ENCODE peak calls at places on chromosomes 1 and 21, in six cellular contexts. A is coronary artery; G is AG04450; F is stimulated activated CD8-positive, alpha-beta memory T cell treated with anti-CD3 and anti-CD28 coated beads, Interleukin-7, amount 100 ng/mL, for 1 hour; O is A549; U is WERI-Rb-1. M is an unnamed sample.

GRCh38 chr1:240192851-240193250 is 101.2 kb downstream of the FMN2 start:
- DNase-seq in A (no peak), O (no peak), U (no peak), F (no peak), G (no peak), M (no peak)

GRCh38 chr1:35717911-35718476 is 690 bp downstream of the C1orf216 start:
- DNase-seq in A (no peak), F (no peak), U (no peak), O (peak), G (no peak), M (no peak)

GRCh38 chr21:45259206-45259795 is 28.4 kb downstream of the POFUT2 start:
- DNase-seq in F (no peak), G (no peak), A (peak), O (no peak), U (no peak), M (no peak)

GRCh38 chr1:88684482-88685238 is 587 bp downstream of the PKN2 start:
- DNase-seq in O (peak), U (peak), G (no peak), F (peak), A (peak), M (no peak)

GRCh38 chr1:29962831-29963247 is 726.5 kb downstream of the PTPRU start:
- DNase-seq in O (peak), F (no peak), A (peak), U (peak), G (no peak), M (no peak)

GRCh38 chr1:230104395-230105244 is 37.6 kb downstream of the GALNT2 start:
- DNase-seq in A (peak), U (no peak), O (peak), F (no peak), G (peak), M (peak)

GRCh38 chr1:190178827-190179226 is 298.8 kb downstream of the BRINP3 start:
- DNase-seq in F (no peak), O (no peak), G (no peak), U (no peak), A (no peak), M (no peak)

GRCh38 chr21:32320059-32320458 is 21.4 kb downstream of the MRAP start:
- DNase-seq in A (peak), O (no peak), F (no peak), G (no peak), U (no peak), M (no peak)

GRCh38 chr1:208565761-208566440 is 321.7 kb upstream of the PLXNA2 start:
- DNase-seq in F (no peak), O (no peak), A (no peak), U (no peak), G (no peak), M (no peak)

GRCh38 chr1:44594871-44595735 is 79.2 kb downstream of the TMEM53 start:
- DNase-seq in A (no peak), G (no peak), O (peak), U (peak), F (peak), M (no peak)

GRCh38 chr1:111593403-111594127 is 26.0 kb upstream of the RAP1A start:
- DNase-seq in F (no peak), G (no peak), A (no peak), U (peak), O (no peak), M (no peak)

GRCh38 chr1:54362881-54363340 is 43.3 kb downstream of the SSBP3 start:
- DNase-seq in F (no peak), O (peak), A (no peak), G (no peak), U (peak), M (no peak)

GRCh38 chr1:221735976-221736375 is 5.9 kb downstream of the DUSP10 start:
- DNase-seq in U (no peak), O (no peak), F (no peak), G (no peak), A (no peak), M (no peak)

GRCh38 chr1:161092621-161093028 is 3.3 kb upstream of the NECTIN4 start:
- DNase-seq in O (no peak), U (no peak), A (no peak), F (no peak), G (no peak), M (no peak)

GRCh38 chr1:153629971-153630370 is 1.7 kb downstream of the S100A1 start:
- DNase-seq in U (no peak), O (no peak), G (no peak), F (no peak), A (no peak), M (no peak)

GRCh38 chr1:182552527-182552926 is 36.5 kb downstream of the RNASEL start:
- DNase-seq in U (no peak), O (no peak), A (no peak), G (no peak), F (no peak), M (no peak)

GRCh38 chr1:195738971-195739650 is 869.1 kb downstream of the KCNT2 start:
- DNase-seq in O (peak), U (no peak), F (no peak), A (no peak), G (no peak), M (peak)

GRCh38 chr1:159318784-159319551 is 16.8 kb downstream of the FCER1A start:
- DNase-seq in O (no peak), U (no peak), G (no peak), F (no peak), A (no peak), M (no peak)

GRCh38 chr1:234907585-234908457 is 220.8 kb downstream of the TOMM20 start:
- DNase-seq in F (no peak), U (no peak), G (peak), O (no peak), A (no peak), M (peak)

GRCh38 chr1:214216779-214217178 is 64.2 kb upstream of the SMYD2 start:
- DNase-seq in O (peak), U (no peak), A (no peak), G (no peak), F (no peak), M (no peak)

GRCh38 chr1:93588206-93588605 is 93.4 kb downstream of the BCAR3 start:
- DNase-seq in A (no peak), O (no peak), U (no peak), G (no peak), F (no peak), M (no peak)

GRCh38 chr21:34519013-34519412 is 7.0 kb upstream of the KCNE1 start:
- DNase-seq in A (no peak), U (no peak), F (no peak), O (no peak), G (no peak), M (no peak)

GRCh38 chr1:65703853-65704252 is 88.8 kb upstream of the PDE4B start:
- DNase-seq in G (no peak), O (no peak), F (no peak), U (no peak), A (no peak), M (no peak)